ENCODE peak calls at places on chromosome 11, in nine cellular contexts. C is PC-3; Y is breast epithelium; R is dorsolateral prefrontal cortex; S is Peyer's patch; Q is CD8-positive, alpha-beta memory T cell; A is uterus; V is heart right ventricle; N is CD4-positive, CD25-positive, alpha-beta regulatory T cell. D is an unnamed sample.

GRCh38 chr11:72069787-72070251 is 10.5 kb downstream of the NUMA1 start:
- DNase-seq in C (peak; percentile 90), R (peak; percentile 9), Q (no peak), S (peak; percentile 87), V (peak; percentile 80), N (no peak), A (peak; percentile 86), Y (peak; percentile 71), D (peak; percentile 84)

GRCh38 chr11:61609000-61609969 is 28.4 kb upstream of the SYT7 start:
- DNase-seq in Q (no peak), N (no peak), R (no peak), Y (no peak), C (peak; percentile 62), V (no peak), S (peak; percentile 59), A (no peak), D (no peak)

GRCh38 chr11:59025097-59025496 is 61.0 kb upstream of the GLYATL1B start:
- DNase-seq in V (no peak), Q (no peak), S (peak; percentile 53), Y (no peak), N (no peak), A (no peak), C (no peak), R (no peak), D (no peak)

GRCh38 chr11:69635804-69636511 is 5.0 kb upstream of the CCND1 start:
- DNase-seq in Y (no peak), R (no peak), C (no peak), A (no peak), S (peak; percentile 19), N (no peak), V (no peak), Q (no peak), D (no peak)

GRCh38 chr11:69744435-69744834 is 30.7 kb downstream of the FGF4 start:
- DNase-seq in V (no peak), A (no peak), R (no peak), N (no peak), S (no peak), Y (no peak), Q (no peak), C (peak; percentile 86), D (peak; percentile 71)

GRCh38 chr11:64339754-64340408 is at the start of gene CCDC88B:
- DNase-seq in A (no peak), R (no peak), S (peak; percentile 95), Q (peak; percentile 86), C (no peak), Y (no peak), V (peak; percentile 47), N (peak; percentile 93), D (no peak)

GRCh38 chr11:126669416-126669815 is 313.9 kb downstream of the ST3GAL4 start:
- DNase-seq in V (no peak), N (no peak), A (no peak), C (no peak), Y (no peak), S (no peak), Q (no peak), R (no peak), D (no peak)

GRCh38 chr11:47243454-47243853 is 5.2 kb downstream of the ACP2 start:
- DNase-seq in Q (no peak), C (no peak), A (no peak), Y (no peak), N (no peak), S (no peak), R (no peak), V (no peak), D (no peak)

GRCh38 chr11:68840661-68841653 is 759 bp downstream of the CPT1A start:
- DNase-seq in V (peak; percentile 45), Q (peak; percentile 20), N (peak; percentile 48), A (peak; percentile 60), Y (no peak), S (peak; percentile 84), C (peak; percentile 59), R (no peak), D (peak; percentile 48)

GRCh38 chr11:114295676-114296081 is 520 bp upstream of the NNMT start:
- DNase-seq in Y (no peak), V (no peak), A (no peak), S (no peak), C (no peak), N (no peak), R (no peak), Q (no peak), D (no peak)

GRCh38 chr11:123330948-123331347 is 99.1 kb upstream of the GRAMD1B start:
- DNase-seq in S (no peak), N (no peak), Q (no peak), R (no peak), V (no peak), Y (no peak), A (no peak), C (no peak), D (no peak)

GRCh38 chr11:96146765-96147164 is 196.2 kb downstream of the MAML2 start:
- DNase-seq in R (no peak), Y (no peak), N (no peak), V (no peak), C (peak; percentile 19), A (no peak), S (no peak), Q (no peak), D (no peak)

GRCh38 chr11:88484873-88485621 is 147.5 kb upstream of the CTSC start:
- DNase-seq in A (no peak), C (peak; percentile 83), Q (no peak), N (peak; percentile 52), S (peak; percentile 53), V (no peak), R (no peak), Y (no peak), D (peak; percentile 63)

GRCh38 chr11:15884792-15885540 is 471.4 kb downstream of the SOX6 start:
- DNase-seq in Y (no peak), R (no peak), N (no peak), C (no peak), S (no peak), A (no peak), V (no peak), Q (no peak), D (no peak)

GRCh38 chr11:2549491-2549875 is 104.7 kb downstream of the KCNQ1 start:
- DNase-seq in C (no peak), Q (no peak), V (no peak), R (no peak), N (no peak), Y (no peak), S (peak; percentile 26), A (no peak), D (no peak)

DNA sequence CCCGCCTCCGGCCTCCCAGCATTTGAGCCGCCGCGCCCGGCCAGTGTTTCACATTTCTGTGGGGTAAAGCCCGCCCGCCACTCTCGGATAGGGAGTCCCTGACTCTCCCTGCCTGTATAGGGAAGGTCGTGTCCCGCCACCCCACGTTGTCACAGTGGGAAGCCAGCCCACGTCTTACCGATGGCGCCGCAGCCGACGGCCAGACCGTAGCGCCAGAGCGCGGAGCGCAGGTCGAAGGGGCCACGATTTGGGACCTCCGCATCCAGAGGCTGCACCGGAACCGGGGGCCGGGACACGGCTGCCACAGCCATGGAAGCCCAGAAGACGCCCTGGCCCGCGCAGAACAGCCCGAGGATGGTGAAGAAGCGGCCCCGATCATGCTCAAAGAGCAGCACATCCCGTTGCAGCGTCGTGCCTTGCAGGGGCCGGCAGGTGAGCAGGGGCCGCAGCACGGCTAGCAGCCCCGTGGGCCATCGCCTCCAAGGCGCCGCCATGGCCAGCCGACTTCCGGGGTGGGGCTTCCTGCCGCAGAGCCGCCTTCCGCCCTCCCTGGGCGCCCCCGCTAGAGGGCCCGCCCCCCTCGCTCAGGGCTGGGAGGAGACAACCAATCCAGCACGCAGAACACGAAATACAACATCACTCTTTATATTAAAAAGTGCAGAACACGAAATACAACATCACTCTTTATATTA is at the start of gene TMEM223:
- DNase-seq in Q (peak; percentile 88), C (peak; percentile 88), N (peak; percentile 92), S (peak; percentile 94), Y (peak; percentile 86), A (peak; percentile 82), V (peak; percentile 90), R (peak; percentile 85), D (peak; percentile 72)
- H3K27ac ChIP-seq in Q (peak within 1 kb of the TSS; percentile 84), C (peak within 1 kb of the TSS; percentile 54), N (peak within 1 kb of the TSS; percentile 80), S (peak within 1 kb of the TSS; percentile 76), Y (peak within 1 kb of the TSS; percentile 87), A (peak within 1 kb of the TSS; percentile 76), V (peak within 1 kb of the TSS; percentile 93), R (peak within 1 kb of the TSS; percentile 92), D (peak within 1 kb of the TSS; percentile 33)

DNA sequence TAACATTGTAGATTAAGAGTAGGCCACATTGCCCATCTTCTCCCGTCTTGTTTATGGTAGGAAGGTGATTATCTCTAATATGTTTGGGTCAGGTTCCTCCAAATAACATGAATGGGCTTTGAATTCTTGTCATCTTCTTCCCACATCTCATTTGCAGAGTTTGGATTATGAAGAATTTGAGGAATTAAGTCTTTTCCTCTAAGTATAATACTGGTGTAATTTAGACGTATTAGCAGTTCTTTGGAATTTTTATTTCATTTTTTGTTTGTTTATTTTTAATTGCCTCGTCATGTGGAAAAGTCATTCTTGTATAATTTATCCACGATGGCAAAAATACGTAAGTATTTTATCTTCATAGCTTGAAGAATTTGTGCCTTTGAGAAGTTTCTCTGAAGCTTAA is 73.4 kb downstream of the ARHGEF12 start:
- DNase-seq in A (no peak), Y (no peak), C (no peak), S (no peak), R (no peak), Q (no peak), N (no peak), V (no peak), D (no peak)
- H3K27ac ChIP-seq in A (no peak overlapping the region), Y (no peak overlapping the region), C (no peak overlapping the region), S (no peak overlapping the region), R (no peak overlapping the region), Q (no peak overlapping the region), N (no peak overlapping the region), V (no peak overlapping the region), D (no peak overlapping the region)

GRCh38 chr11:12860827-12861226 is 148.3 kb upstream of the RASSF10 start:
- DNase-seq in N (no peak), C (no peak), Y (no peak), Q (no peak), V (no peak), R (no peak), A (no peak), S (no peak), D (no peak)

GRCh38 chr11:12864316-12865156 is 144.6 kb upstream of the RASSF10 start:
- DNase-seq in V (no peak), N (no peak), Q (no peak), C (peak; percentile 30), S (no peak), R (peak; percentile 28), Y (no peak), A (no peak), D (peak; percentile 67)

GRCh38 chr11:12865871-12866595 is 143.1 kb upstream of the RASSF10 start:
- DNase-seq in R (peak; percentile 42), A (no peak), Y (no peak), V (no peak), N (no peak), Q (no peak), C (no peak), S (no peak), D (no peak)

GRCh38 chr11:12862761-12863469 is 146.2 kb upstream of the RASSF10 start:
- DNase-seq in C (no peak), Q (no peak), R (peak; percentile 59), V (peak; percentile 28), Y (no peak), N (no peak), A (peak; percentile 59), S (no peak), D (no peak)

GRCh38 chr11:12863605-12864121 is 145.5 kb upstream of the RASSF10 start:
- DNase-seq in S (no peak), Q (no peak), Y (no peak), R (peak; percentile 39), A (no peak), N (no peak), V (no peak), C (no peak), D (no peak)
- H3K27ac ChIP-seq in S (peak overlapping the region; percentile 38), Q (no peak overlapping the region), Y (peak overlapping the region; percentile 34), R (peak overlapping the region; percentile 44), A (peak overlapping the region; percentile 76), N (no peak overlapping the region), V (peak overlapping the region; percentile 54), C (no peak overlapping the region), D (no peak overlapping the region)

GRCh38 chr11:13668102-13668956 is at the start of gene FAR1:
- DNase-seq in N (peak; percentile 99), R (peak; percentile 99), Q (peak; percentile 95), V (peak; percentile 98), C (peak; percentile 98), S (peak; percentile 98), A (peak; percentile 97), Y (peak; percentile 96), D (peak; percentile 94)
- H3K27ac ChIP-seq in N (peak within 1 kb of the TSS; percentile 74), R (peak within 1 kb of the TSS; percentile 85), Q (peak within 1 kb of the TSS; percentile 61), V (peak within 1 kb of the TSS; percentile 95), C (peak within 1 kb of the TSS; percentile 28), S (peak within 1 kb of the TSS; percentile 91), A (peak within 1 kb of the TSS; percentile 96), Y (peak within 1 kb of the TSS; percentile 94), D (peak within 1 kb of the TSS; percentile 40)

D was measured in PC-9.